ENCODE peak calls at places on chromosomes 3 and 15, in seven cellular contexts. One of them, this sample, is unnamed.

GRCh38 chr3:152376351-152377183 is 107.8 kb downstream of the MBNL1 start:
- DNase-seq in K562: no peak
- DNase-seq in H1: no peak
- DNase-seq in suprapubic skin: no peak
- DNase-seq in transverse colon: peak; percentile 26
- DNase-seq in sigmoid colon: no peak
- DNase-seq in stomach: no peak
- DNase-seq in this sample: no peak

GRCh38 chr3:143849854-143850549 is 1.7 kb upstream of the SLC9A9 start:
- DNase-seq in H1: no peak
- DNase-seq in suprapubic skin: no peak
- DNase-seq in K562: no peak
- DNase-seq in sigmoid colon: no peak
- DNase-seq in transverse colon: no peak
- DNase-seq in stomach: no peak
- DNase-seq in this sample: no peak

GRCh38 chr3:128425142-128425845 is 41.4 kb downstream of the DNAJB8 start:
- DNase-seq in stomach: no peak
- DNase-seq in K562: no peak
- DNase-seq in sigmoid colon: no peak
- DNase-seq in H1: no peak
- DNase-seq in transverse colon: no peak
- DNase-seq in suprapubic skin: no peak
- DNase-seq in this sample: no peak

GRCh38 chr15:65916664-65917406 is 47.5 kb downstream of the RAB11A start:
- DNase-seq in suprapubic skin: no peak
- DNase-seq in H1: peak; percentile 47
- DNase-seq in stomach: peak; percentile 71
- DNase-seq in transverse colon: peak; percentile 13
- DNase-seq in K562: peak; percentile 72
- DNase-seq in sigmoid colon: no peak
- DNase-seq in this sample: no peak

GRCh38 chr15:68787609-68788264 is 33.0 kb downstream of the ANP32A start:
- DNase-seq in K562: no peak
- DNase-seq in stomach: peak; percentile 69
- DNase-seq in sigmoid colon: no peak
- DNase-seq in suprapubic skin: no peak
- DNase-seq in transverse colon: peak; percentile 49
- DNase-seq in H1: no peak
- DNase-seq in this sample: no peak

GRCh38 chr3:157089455-157090221 is 70.3 kb downstream of the CCNL1 start:
- DNase-seq in transverse colon: peak; percentile 67
- DNase-seq in suprapubic skin: no peak
- DNase-seq in stomach: peak; percentile 56
- DNase-seq in K562: peak; percentile 42
- DNase-seq in sigmoid colon: peak; percentile 77
- DNase-seq in H1: no peak
- DNase-seq in this sample: no peak

GRCh38 chr15:75928680-75929608 is 25.3 kb downstream of the FBXO22 start:
- DNase-seq in transverse colon: peak; percentile 25
- DNase-seq in H1: no peak
- DNase-seq in K562: peak; percentile 38
- DNase-seq in stomach: peak; percentile 26
- DNase-seq in sigmoid colon: no peak
- DNase-seq in suprapubic skin: no peak
- DNase-seq in this sample: no peak

GRCh38 chr15:39171944-39172368 is 408.9 kb upstream of the THBS1 start:
- DNase-seq in sigmoid colon: peak; percentile 82
- DNase-seq in K562: peak; percentile 17
- DNase-seq in stomach: peak; percentile 56
- DNase-seq in transverse colon: peak; percentile 41
- DNase-seq in H1: peak; percentile 77
- DNase-seq in suprapubic skin: no peak
- DNase-seq in this sample: no peak

GRCh38 chr3:187293514-187293870 is 2.0 kb upstream of the MASP1 start:
- DNase-seq in transverse colon: no peak
- DNase-seq in K562: no peak
- DNase-seq in sigmoid colon: no peak
- DNase-seq in suprapubic skin: no peak
- DNase-seq in H1: no peak
- DNase-seq in stomach: no peak
- DNase-seq in this sample: no peak

GRCh38 chr15:34354286-34354685 is 11.2 kb downstream of the NUTM1 start:
- DNase-seq in H1: no peak
- DNase-seq in sigmoid colon: no peak
- DNase-seq in stomach: no peak
- DNase-seq in transverse colon: no peak
- DNase-seq in suprapubic skin: no peak
- DNase-seq in K562: no peak
- DNase-seq in this sample: no peak

GRCh38 chr3:32420138-32420981 is 28.7 kb downstream of the CMTM7 start:
- DNase-seq in H1: peak; percentile 51
- DNase-seq in sigmoid colon: no peak
- DNase-seq in suprapubic skin: no peak
- DNase-seq in K562: no peak
- DNase-seq in transverse colon: no peak
- DNase-seq in stomach: peak; percentile 54
- DNase-seq in this sample: no peak

GRCh38 chr3:185176756-185177359 is 24.0 kb upstream of the C3orf70 start:
- DNase-seq in suprapubic skin: no peak
- DNase-seq in stomach: no peak
- DNase-seq in H1: no peak
- DNase-seq in transverse colon: peak; percentile 54
- DNase-seq in sigmoid colon: no peak
- DNase-seq in K562: peak; percentile 24
- DNase-seq in this sample: no peak

GRCh38 chr15:73996939-73997338 is 2.4 kb downstream of the PML start:
- DNase-seq in suprapubic skin: no peak
- DNase-seq in K562: no peak
- DNase-seq in H1: no peak
- DNase-seq in stomach: no peak
- DNase-seq in sigmoid colon: peak; percentile 50
- DNase-seq in transverse colon: no peak
- DNase-seq in this sample: no peak

GRCh38 chr15:94704421-94704820 is 473.1 kb downstream of the MCTP2 start:
- DNase-seq in suprapubic skin: no peak
- DNase-seq in stomach: peak; percentile 33
- DNase-seq in transverse colon: no peak
- DNase-seq in H1: no peak
- DNase-seq in sigmoid colon: no peak
- DNase-seq in K562: no peak
- DNase-seq in this sample: no peak

GRCh38 chr3:194861375-194861774 is 175.7 kb downstream of the FAM43A start:
- DNase-seq in K562: no peak
- DNase-seq in suprapubic skin: no peak
- DNase-seq in transverse colon: no peak
- DNase-seq in H1: no peak
- DNase-seq in sigmoid colon: no peak
- DNase-seq in stomach: no peak
- DNase-seq in this sample: no peak

GRCh38 chr3:190003730-190004129 is 117.0 kb downstream of the P3H2 start:
- DNase-seq in stomach: no peak
- DNase-seq in transverse colon: no peak
- DNase-seq in sigmoid colon: no peak
- DNase-seq in H1: no peak
- DNase-seq in K562: no peak
- DNase-seq in suprapubic skin: no peak
- DNase-seq in this sample: no peak

GRCh38 chr15:43522247-43522646 is 4.8 kb downstream of the MAP1A start:
- DNase-seq in suprapubic skin: no peak
- DNase-seq in K562: no peak
- DNase-seq in stomach: no peak
- DNase-seq in transverse colon: no peak
- DNase-seq in H1: no peak
- DNase-seq in sigmoid colon: no peak
- DNase-seq in this sample: no peak

GRCh38 chr3:155675094-155675493 is 69.8 kb downstream of the PLCH1 start:
- DNase-seq in suprapubic skin: no peak
- DNase-seq in sigmoid colon: no peak
- DNase-seq in stomach: no peak
- DNase-seq in transverse colon: no peak
- DNase-seq in K562: no peak
- DNase-seq in H1: no peak
- DNase-seq in this sample: no peak

GRCh38 chr3:177935008-177935407 is 601.2 kb upstream of the KCNMB2 start:
- DNase-seq in sigmoid colon: no peak
- DNase-seq in stomach: no peak
- DNase-seq in transverse colon: no peak
- DNase-seq in suprapubic skin: no peak
- DNase-seq in K562: no peak
- DNase-seq in H1: no peak
- DNase-seq in this sample: no peak

GRCh38 chr15:101496198-101496986 is 6.9 kb upstream of the PCSK6 start:
- DNase-seq in H1: no peak
- DNase-seq in transverse colon: peak; percentile 65
- DNase-seq in K562: peak; percentile 48
- DNase-seq in suprapubic skin: no peak
- DNase-seq in sigmoid colon: no peak
- DNase-seq in stomach: no peak
- DNase-seq in this sample: peak; percentile 88

GRCh38 chr3:188432826-188433525 is 279.0 kb downstream of the LPP start:
- DNase-seq in H1: no peak
- DNase-seq in suprapubic skin: no peak
- DNase-seq in K562: no peak
- DNase-seq in sigmoid colon: no peak
- DNase-seq in transverse colon: no peak
- DNase-seq in stomach: peak; percentile 45
- DNase-seq in this sample: no peak

GRCh38 chr3:30355622-30356021 is 250.8 kb upstream of the TGFBR2 start:
- DNase-seq in transverse colon: no peak
- DNase-seq in H1: no peak
- DNase-seq in sigmoid colon: no peak
- DNase-seq in suprapubic skin: no peak
- DNase-seq in K562: no peak
- DNase-seq in stomach: no peak
- DNase-seq in this sample: no peak

GRCh38 chr3:30353711-30354467 is 252.5 kb upstream of the TGFBR2 start:
- DNase-seq in H1: no peak
- DNase-seq in K562: no peak
- DNase-seq in stomach: no peak
- DNase-seq in transverse colon: peak; percentile 27
- DNase-seq in suprapubic skin: no peak
- DNase-seq in sigmoid colon: no peak
- DNase-seq in this sample: no peak

GRCh38 chr3:30352919-30353318 is 253.5 kb upstream of the TGFBR2 start:
- DNase-seq in sigmoid colon: no peak
- DNase-seq in K562: no peak
- DNase-seq in H1: no peak
- DNase-seq in stomach: no peak
- DNase-seq in suprapubic skin: no peak
- DNase-seq in transverse colon: no peak
- DNase-seq in this sample: no peak

GRCh38 chr3:30354513-30354912 is 251.9 kb upstream of the TGFBR2 start:
- DNase-seq in suprapubic skin: no peak
- DNase-seq in sigmoid colon: no peak
- DNase-seq in H1: no peak
- DNase-seq in stomach: no peak
- DNase-seq in transverse colon: no peak
- DNase-seq in K562: no peak
- DNase-seq in this sample: no peak

DNA sequence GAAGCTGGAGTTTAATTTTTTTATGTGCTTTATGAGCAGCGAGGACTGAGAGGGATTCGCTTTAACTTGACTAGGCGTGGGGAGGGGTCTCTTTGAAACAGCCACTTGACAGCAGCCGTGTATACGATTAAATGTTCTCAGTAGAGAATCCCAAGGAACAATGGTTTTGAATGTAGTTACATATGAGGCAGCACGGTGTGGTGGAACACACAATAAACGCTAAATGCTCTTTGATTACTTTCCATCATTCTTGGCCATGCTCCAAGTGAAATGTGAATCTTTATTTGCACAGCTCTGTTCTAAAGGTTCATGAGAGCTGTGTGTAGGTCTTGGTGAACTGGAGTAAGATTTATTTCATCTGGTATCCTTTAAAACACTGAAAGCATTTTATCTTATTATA is 251.4 kb upstream of the TGFBR2 start:
- DNase-seq in stomach: no peak
- DNase-seq in transverse colon: no peak
- DNase-seq in K562: no peak
- DNase-seq in H1: no peak
- DNase-seq in suprapubic skin: no peak
- DNase-seq in sigmoid colon: no peak
- DNase-seq in this sample: no peak
- TF ChIP-seq EP300 in stomach: no peak
- TF ChIP-seq EP300 in transverse colon: no peak
- TF ChIP-seq EP300 in K562: no peak
- TF ChIP-seq EP300 in H1: no peak
- TF ChIP-seq EP300 in suprapubic skin: no peak
- TF ChIP-seq EP300 in sigmoid colon: no peak
- TF ChIP-seq EP300 in this sample: no peak

GRCh38 chr3:114294940-114295480 is 1.2 kb downstream of the TIGIT start:
- DNase-seq in suprapubic skin: no peak
- DNase-seq in transverse colon: no peak
- DNase-seq in H1: no peak
- DNase-seq in stomach: no peak
- DNase-seq in K562: no peak
- DNase-seq in sigmoid colon: no peak
- DNase-seq in this sample: no peak
- TF ChIP-seq POLR2AphosphoS5 in suprapubic skin: no peak
- TF ChIP-seq POLR2AphosphoS5 in transverse colon: no peak
- TF ChIP-seq POLR2AphosphoS5 in H1: no peak
- TF ChIP-seq POLR2AphosphoS5 in stomach: no peak
- TF ChIP-seq POLR2AphosphoS5 in K562: no peak
- TF ChIP-seq POLR2AphosphoS5 in sigmoid colon: no peak
- TF ChIP-seq POLR2AphosphoS5 in this sample: no peak

GRCh38 chr15:82647835-82648256 is 683 bp upstream of the CPEB1 start:
- DNase-seq in suprapubic skin: no peak
- DNase-seq in sigmoid colon: peak; percentile 75
- DNase-seq in H1: no peak
- DNase-seq in transverse colon: peak; percentile 15
- DNase-seq in stomach: no peak
- DNase-seq in K562: peak; percentile 92
- DNase-seq in this sample: no peak

GRCh38 chr15:82647045-82647834 is at the start of gene CPEB1:
- DNase-seq in H1: no peak
- DNase-seq in K562: peak; percentile 92
- DNase-seq in sigmoid colon: peak; percentile 88
- DNase-seq in transverse colon: peak; percentile 42
- DNase-seq in suprapubic skin: peak; percentile 76
- DNase-seq in stomach: no peak
- DNase-seq in this sample: no peak

GRCh38 chr15:82650046-82650670 is 3.0 kb upstream of the CPEB1 start:
- DNase-seq in H1: no peak
- DNase-seq in transverse colon: no peak
- DNase-seq in stomach: no peak
- DNase-seq in K562: no peak
- DNase-seq in suprapubic skin: no peak
- DNase-seq in sigmoid colon: no peak
- DNase-seq in this sample: no peak

GRCh38 chr15:82649226-82649999 is 2.2 kb upstream of the CPEB1 start:
- DNase-seq in sigmoid colon: no peak
- DNase-seq in stomach: no peak
- DNase-seq in suprapubic skin: no peak
- DNase-seq in H1: no peak
- DNase-seq in transverse colon: no peak
- DNase-seq in K562: no peak
- DNase-seq in this sample: no peak

GRCh38 chr15:82648257-82649103 is 1.3 kb upstream of the CPEB1 start:
- DNase-seq in K562: no peak
- DNase-seq in stomach: no peak
- DNase-seq in sigmoid colon: no peak
- DNase-seq in suprapubic skin: no peak
- DNase-seq in transverse colon: no peak
- DNase-seq in H1: no peak
- DNase-seq in this sample: no peak
- H3K4me3 ChIP-seq in K562: peak overlapping the region; percentile 44
- H3K4me3 ChIP-seq in stomach: peak overlapping the region; percentile 71
- H3K4me3 ChIP-seq in sigmoid colon: peak overlapping the region; percentile 53
- H3K4me3 ChIP-seq in suprapubic skin: peak overlapping the region; percentile 61
- H3K4me3 ChIP-seq in transverse colon: peak overlapping the region; percentile 16
- H3K4me3 ChIP-seq in H1: peak overlapping the region; percentile 38
- H3K4me3 ChIP-seq in this sample: peak overlapping the region; percentile 85

GRCh38 chr3:111859061-111859973 is at the start of gene PHLDB2:
- DNase-seq in suprapubic skin: peak; percentile 91
- DNase-seq in sigmoid colon: peak; percentile 91
- DNase-seq in H1: no peak
- DNase-seq in stomach: peak; percentile 45
- DNase-seq in K562: no peak
- DNase-seq in transverse colon: peak; percentile 56
- DNase-seq in this sample: no peak
- TF ChIP-seq EP300 in suprapubic skin: no peak
- TF ChIP-seq EP300 in sigmoid colon: peak; percentile 3
- TF ChIP-seq EP300 in H1: no peak
- TF ChIP-seq EP300 in stomach: no peak
- TF ChIP-seq EP300 in K562: no peak
- TF ChIP-seq EP300 in transverse colon: no peak
- TF ChIP-seq EP300 in this sample: peak; percentile 13